ENCODE peak calls at places on chromosomes 5 and 9, in eight cellular contexts. M is hepatocyte, D is left ventricle myocardium inferior, F is colonic mucosa, Z is breast epithelium, P is A673, O is heart left ventricle, G is SK-N-SH. L is an unnamed sample. For H3K36me3, the result is how much of the 10 kb centered on the place peaks cover.

GRCh38 chr9:34380034-34380510 is 3.4 kb upstream of the MYORG start:
- DNase-seq in M (peak), D (no peak), F (peak), Z (no peak), P (peak), O (no peak), G (no peak), L (no peak)

GRCh38 chr9:90344013-90344412 is 298.6 kb downstream of the DIRAS2 start:
- DNase-seq in M (no peak), D (no peak), F (no peak), Z (no peak), P (no peak), O (no peak), G (no peak), L (no peak)

GRCh38 chr9:95740217-95741004 is 135.1 kb upstream of the ERCC6L2 start:
- DNase-seq in M (no peak), D (no peak), F (no peak), Z (no peak), P (no peak), O (no peak), G (no peak), L (no peak)

GRCh38 chr9:69753830-69754229 is 6.0 kb downstream of the PTAR1 start:
- DNase-seq in M (no peak), D (no peak), F (no peak), Z (no peak), P (no peak), O (no peak), G (no peak), L (no peak)

GRCh38 chr9:130343445-130343918 is 77.9 kb downstream of the HMCN2 start:
- DNase-seq in M (no peak), D (no peak), F (no peak), Z (no peak), P (peak), O (no peak), G (peak), L (peak)

GRCh38 chr9:106092083-106092482 is 397.7 kb downstream of the TMEM38B start:
- DNase-seq in M (no peak), D (no peak), F (no peak), Z (no peak), P (no peak), O (no peak), G (no peak), L (peak)

GRCh38 chr5:143806568-143806967 is 5.4 kb upstream of the HMHB1 start:
- DNase-seq in M (no peak), D (no peak), F (no peak), Z (no peak), P (no peak), O (no peak), G (no peak), L (no peak)

GRCh38 chr5:151239237-151239861 is 13.6 kb upstream of the GM2A start:
- DNase-seq in M (peak), D (peak), F (peak), Z (peak), P (peak), O (peak), G (peak), L (peak)

GRCh38 chr5:55597014-55597981 is 62.5 kb upstream of the PLPP1 start:
- DNase-seq in M (peak), D (peak), F (peak), Z (no peak), P (peak), O (peak), G (no peak), L (no peak)

GRCh38 chr5:139982975-139983240 is 60.2 kb downstream of the NRG2 start:
- DNase-seq in M (no peak), D (no peak), F (no peak), Z (no peak), P (no peak), O (no peak), G (no peak), L (peak)

GRCh38 chr5:150623152-150623877 is 17.1 kb upstream of the SYNPO start:
- DNase-seq in M (no peak), D (no peak), F (no peak), Z (no peak), P (no peak), O (no peak), G (no peak), L (no peak)

GRCh38 chr9:71210326-71210725 is 88.9 kb upstream of the TRPM3 start:
- DNase-seq in M (no peak), D (no peak), F (no peak), Z (no peak), P (no peak), O (no peak), G (no peak), L (no peak)

GRCh38 chr9:71213633-71214032 is 92.2 kb upstream of the TRPM3 start:
- DNase-seq in M (no peak), D (no peak), F (no peak), Z (no peak), P (no peak), O (no peak), G (no peak), L (no peak)

GRCh38 chr9:71209890-71210289 is 88.5 kb upstream of the TRPM3 start:
- DNase-seq in M (no peak), D (no peak), F (no peak), Z (no peak), P (no peak), O (no peak), G (no peak), L (no peak)
- TF ChIP-seq CTCF in M (no peak), D (no peak), F (no peak), Z (no peak), P (no peak), O (no peak), G (no peak), L (no peak)

GRCh38 chr9:101737705-101738565 is 512 bp downstream of the GRIN3A start:
- DNase-seq in M (peak), D (peak), F (no peak), Z (no peak), P (peak), O (no peak), G (peak), L (peak)
- H3K4me3 ChIP-seq in M (peak), D (peak), F (peak), Z (peak), P (no peak), O (peak), G (no peak), L (peak)

DNA sequence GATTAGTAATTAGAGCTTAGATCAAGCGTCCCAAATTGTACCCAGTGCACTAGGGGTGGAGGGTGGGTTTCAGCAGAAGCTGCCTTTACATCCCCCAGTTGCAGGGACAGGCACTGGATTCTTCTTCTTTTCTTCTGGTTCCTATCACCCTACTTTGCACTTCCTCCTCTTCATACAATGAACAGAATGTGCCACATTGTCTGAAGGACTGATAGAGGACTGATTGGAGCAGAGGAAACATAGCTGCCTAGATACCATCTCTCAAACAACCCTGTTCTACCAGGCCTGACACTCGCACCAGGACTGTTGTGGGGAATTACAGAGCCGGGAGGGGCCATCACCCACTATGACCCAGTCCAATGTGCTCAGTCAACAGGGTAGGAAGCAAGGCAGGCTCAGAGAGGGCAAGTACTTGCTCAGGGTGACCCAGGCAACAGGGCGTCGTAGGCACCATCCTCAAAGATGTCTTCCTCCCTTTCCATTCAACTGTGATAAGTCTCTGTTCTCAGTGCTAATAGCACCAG is 6.2 kb downstream of the LCP2 start:
- DNase-seq in M (no peak), D (no peak), F (no peak), Z (no peak), P (no peak), O (no peak), G (no peak), L (no peak)
- H3K36me3 ChIP-seq in M (under half), D (under half), F (under half), Z (under half), P (under half), O (under half), G (under half), L (under half)

DNA sequence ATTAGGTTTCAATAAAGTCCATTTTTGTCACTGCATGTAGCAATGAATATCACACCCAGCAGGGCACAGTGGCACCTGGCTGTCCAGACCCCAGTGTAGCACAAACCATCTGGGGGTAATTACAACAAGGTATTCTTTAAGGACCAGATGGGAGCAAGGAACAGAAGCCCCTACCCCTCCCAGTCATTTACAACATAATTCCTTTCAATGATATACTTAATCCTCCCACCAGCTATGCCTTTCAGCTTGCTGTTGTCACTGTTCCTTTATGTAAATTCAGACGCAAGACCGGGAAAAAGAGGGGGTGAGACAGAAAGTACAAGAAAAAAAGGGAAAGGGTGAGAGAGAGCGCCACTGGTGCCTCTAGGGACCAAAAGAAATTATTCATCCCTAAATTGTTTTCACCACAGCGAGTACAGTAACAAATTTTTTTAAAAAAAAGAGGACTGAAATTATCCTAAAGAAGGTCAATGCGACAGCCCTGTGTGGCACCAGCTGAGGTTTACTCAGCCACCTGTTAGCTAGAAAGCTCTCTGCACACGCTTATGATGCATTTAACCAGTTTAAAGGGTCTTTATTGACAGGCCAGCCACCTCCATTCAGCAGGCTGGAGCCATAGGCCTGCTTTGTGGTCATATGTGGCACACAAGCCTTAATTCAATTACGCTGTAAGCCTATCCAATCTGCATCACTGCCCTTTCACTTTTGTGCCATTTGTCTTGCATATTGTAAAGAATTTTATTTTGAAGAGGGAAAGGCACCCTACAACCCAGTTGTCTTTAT is 210.2 kb upstream of the ISL1 start:
- DNase-seq in M (no peak), D (no peak), F (no peak), Z (no peak), P (peak), O (no peak), G (no peak), L (no peak)
- TF ChIP-seq CTCF in M (no peak), D (no peak), F (no peak), Z (no peak), P (no peak), O (no peak), G (no peak), L (no peak)

GRCh38 chr5:9538504-9538903 is 7.4 kb downstream of the SEMA5A start:
- DNase-seq in M (no peak), D (no peak), F (no peak), Z (no peak), P (no peak), O (no peak), G (no peak), L (no peak)
- H3K4me3 ChIP-seq in M (no peak), D (no peak), F (no peak), Z (no peak), P (no peak), O (no peak), G (no peak), L (no peak)

GRCh38 chr5:95487880-95488279 is 66.9 kb downstream of the SKIC3 start:
- DNase-seq in M (no peak), D (no peak), F (no peak), Z (no peak), P (no peak), O (no peak), G (no peak), L (no peak)

GRCh38 chr5:95484421-95484820 is 70.4 kb downstream of the SKIC3 start:
- DNase-seq in M (no peak), D (no peak), F (no peak), Z (no peak), P (no peak), O (no peak), G (no peak), L (no peak)

GRCh38 chr5:95486185-95486584 is 68.6 kb downstream of the SKIC3 start:
- DNase-seq in M (no peak), D (no peak), F (no peak), Z (no peak), P (no peak), O (no peak), G (no peak), L (no peak)
- H3K36me3 ChIP-seq in M (under half), D (half or more), F (under half), Z (under half), P (half or more), O (half or more), G (half or more), L (half or more)